ENCODE peak calls at places on chromosomes 16 and 17, in eight cellular contexts. V is A172; M is neural crest cell; P is stimulated activated CD8-positive, alpha-beta memory T cell treated with anti-CD3 and anti-CD28 coated beads, Interleukin-2, amount 100 ng/mL, for 48 hours; E is activated effector memory CD4-positive, alpha-beta T cell treated with anti-CD3 and anti-CD28 coated beads, Interleukin-2, amount 50 U/mL, for 16 hours; F is COR-L47; A is CD4-positive, alpha-beta memory T cell; I is stimulated activated CD4-positive, alpha-beta T cell treated with anti-CD3 and anti-CD28 coated beads, Interleukin-1b, Interleukin-23, amount 100 ng/mL, for 4 hours. K is an unnamed sample.

GRCh38 chr17:48728232-48729231 is at the start of gene HOXB13:
- DNase-seq in F (peak), E (peak), A (no peak), V (peak), I (peak), M (no peak), P (peak), K (no peak)

GRCh38 chr17:77354721-77355455 is 214.1 kb downstream of the SEC14L1 start:
- DNase-seq in P (no peak), A (no peak), I (no peak), E (peak), M (no peak), V (peak), F (no peak), K (no peak)

GRCh38 chr17:69433093-69433492 is 18.6 kb downstream of the MAP2K6 start:
- DNase-seq in A (no peak), V (no peak), M (no peak), E (no peak), F (no peak), I (no peak), P (no peak), K (no peak)

GRCh38 chr16:54342001-54342776 is 55.6 kb upstream of the IRX3 start:
- DNase-seq in A (no peak), M (no peak), V (no peak), I (no peak), P (no peak), F (no peak), E (no peak), K (no peak)

GRCh38 chr17:1056761-1057160 is 59.8 kb downstream of the TIMM22 start:
- DNase-seq in V (no peak), E (no peak), P (no peak), M (no peak), F (no peak), A (no peak), I (no peak), K (no peak)

GRCh38 chr16:85641776-85642176 is 28.7 kb downstream of the GSE1 start:
- DNase-seq in A (no peak), M (no peak), E (no peak), P (no peak), F (peak), V (peak), I (no peak), K (peak)

GRCh38 chr17:20852541-20853370 is 190.1 kb downstream of the USP22 start:
- DNase-seq in E (no peak), P (no peak), F (peak), I (no peak), V (peak), A (no peak), M (peak), K (no peak)

GRCh38 chr17:80992077-80992947 is 671 bp downstream of the CHMP6 start:
- DNase-seq in M (no peak), E (peak), I (no peak), F (no peak), P (no peak), A (no peak), V (no peak), K (no peak)

GRCh38 chr17:50758989-50759544 is 8.3 kb downstream of the ANKRD40CL start:
- DNase-seq in M (no peak), P (no peak), A (no peak), E (no peak), I (no peak), F (no peak), V (no peak), K (no peak)

GRCh38 chr17:76419576-76420245 is 33.2 kb downstream of the UBE2O start:
- DNase-seq in I (no peak), A (no peak), M (no peak), F (no peak), V (no peak), P (no peak), E (no peak), K (no peak)

GRCh38 chr17:16917995-16918394 is 53.9 kb downstream of the TNFRSF13B start:
- DNase-seq in I (no peak), E (no peak), F (no peak), M (no peak), P (no peak), V (no peak), A (no peak), K (no peak)

GRCh38 chr16:86991679-86992078 is 325.5 kb downstream of the C16orf95 start:
- DNase-seq in E (no peak), P (no peak), I (no peak), M (no peak), F (no peak), V (peak), A (no peak), K (no peak)

GRCh38 chr16:50505714-50506542 is 42.3 kb upstream of the NKD1 start:
- DNase-seq in I (no peak), P (no peak), M (peak), V (no peak), A (no peak), E (no peak), F (no peak), K (no peak)

GRCh38 chr17:62671553-62671952 is 44.1 kb downstream of the MRC2 start:
- DNase-seq in V (no peak), F (peak), E (peak), M (no peak), P (no peak), I (no peak), A (no peak), K (no peak)

GRCh38 chr17:57935833-57936807 is 19.1 kb downstream of the CUEDC1 start:
- DNase-seq in A (no peak), E (no peak), V (peak), M (peak), F (no peak), P (no peak), I (no peak), K (peak)

GRCh38 chr16:63684702-63685101 is 1437.2 kb downstream of the CDH11 start:
- DNase-seq in E (no peak), I (no peak), V (no peak), P (no peak), M (no peak), F (no peak), A (no peak), K (no peak)

GRCh38 chr17:37082461-37082860 is 133.7 kb downstream of the AATF start:
- DNase-seq in P (no peak), M (no peak), A (no peak), E (no peak), I (no peak), F (no peak), V (no peak), K (no peak)

GRCh38 chr17:61294777-61295176 is 104.9 kb upstream of the TBX2 start:
- DNase-seq in M (no peak), V (peak), F (no peak), A (no peak), P (no peak), E (no peak), I (no peak), K (no peak)

GRCh38 chr17:51322390-51323029 is 62.2 kb downstream of the UTP18 start:
- DNase-seq in I (no peak), M (no peak), A (no peak), V (peak), P (no peak), F (peak), E (no peak), K (no peak)